ENCODE peak calls at places on chromosomes 5 and 9, in seven cellular contexts. Z is HCT116, S is fibroblast of lung, F is GM23248, M is SK-N-MC, W is astrocyte, V is mammary epithelial cell. G is an unnamed sample.

GRCh38 chr9:22383720-22384119 is 62.9 kb upstream of the DMRTA1 start:
- DNase-seq in Z (no peak), S (peak; percentile 60), F (no peak), M (no peak), W (peak; percentile 61), V (peak; percentile 23), G (no peak)

GRCh38 chr9:121478816-121479676 is 20.6 kb downstream of the GGTA1 start:
- DNase-seq in Z (no peak), S (no peak), F (no peak), M (no peak), W (no peak), V (no peak), G (no peak)

GRCh38 chr9:74132986-74133385 is 364.1 kb upstream of the RORB start:
- DNase-seq in Z (no peak), S (no peak), F (no peak), M (no peak), W (no peak), V (no peak), G (no peak)

GRCh38 chr9:137462396-137463193 is 3.5 kb upstream of the NSMF start:
- DNase-seq in Z (no peak), S (no peak), F (no peak), M (no peak), W (no peak), V (no peak), G (no peak)

GRCh38 chr5:150946351-150946905 is 41.6 kb upstream of the ZNF300 start:
- DNase-seq in Z (no peak), S (peak; percentile 89), F (peak; percentile 37), M (no peak), W (peak; percentile 87), V (no peak), G (no peak)

GRCh38 chr5:170630711-170631141 is 126.9 kb downstream of the KCNIP1 start:
- DNase-seq in Z (no peak), S (no peak), F (peak; percentile 15), M (no peak), W (no peak), V (no peak), G (peak; percentile 17)

GRCh38 chr5:110769282-110769681 is 30.5 kb downstream of the SLC25A46 start:
- DNase-seq in Z (no peak), S (peak; percentile 49), F (peak; percentile 87), M (no peak), W (peak; percentile 41), V (peak; percentile 35), G (no peak)

GRCh38 chr5:179054876-179055275 is 5.3 kb upstream of the ZNF354C start:
- DNase-seq in Z (no peak), S (no peak), F (no peak), M (no peak), W (no peak), V (no peak), G (no peak)

GRCh38 chr9:98687911-98688310 is 20.8 kb downstream of the GABBR2 start:
- DNase-seq in Z (no peak), S (no peak), F (peak; percentile 67), M (no peak), W (no peak), V (no peak), G (no peak)

GRCh38 chr5:135709998-135710670 is 124.3 kb upstream of the SLC25A48 start:
- DNase-seq in Z (no peak), S (no peak), F (peak; percentile 29), M (no peak), W (no peak), V (no peak), G (peak; percentile 29)

GRCh38 chr9:91360551-91361293 is 996 bp downstream of the AUH start:
- DNase-seq in Z (no peak), S (no peak), F (peak; percentile 29), M (no peak), W (no peak), V (peak; percentile 24), G (peak; percentile 12)

GRCh38 chr9:132143359-132143758 is 18.5 kb upstream of the NTNG2 start:
- DNase-seq in Z (no peak), S (no peak), F (no peak), M (no peak), W (no peak), V (no peak), G (no peak)

GRCh38 chr9:110742741-110743371 is 74.3 kb downstream of the MUSK start:
- DNase-seq in Z (no peak), S (peak; percentile 89), F (peak; percentile 82), M (no peak), W (peak; percentile 92), V (no peak), G (no peak)

GRCh38 chr9:26856413-26857032 is 36.1 kb downstream of the CAAP1 start:
- DNase-seq in Z (peak; percentile 56), S (peak; percentile 35), F (peak; percentile 56), M (no peak), W (peak; percentile 15), V (peak; percentile 55), G (peak; percentile 61)

GRCh38 chr9:134442486-134443168 is 116.4 kb downstream of the RXRA start:
- DNase-seq in Z (no peak), S (peak; percentile 23), F (peak; percentile 86), M (no peak), W (no peak), V (no peak), G (no peak)

GRCh38 chr9:135123735-135124134 is 36.3 kb downstream of the OLFM1 start:
- DNase-seq in Z (no peak), S (no peak), F (no peak), M (no peak), W (no peak), V (no peak), G (no peak)

GRCh38 chr9:90035471-90035870 is 430.7 kb downstream of the GADD45G start:
- DNase-seq in Z (no peak), S (no peak), F (no peak), M (no peak), W (no peak), V (no peak), G (no peak)

GRCh38 chr9:128341435-128341849 is 1.1 kb downstream of the SLC27A4 start:
- DNase-seq in Z (peak; percentile 79), S (peak; percentile 55), F (peak; percentile 84), M (no peak), W (peak; percentile 32), V (peak; percentile 69), G (peak; percentile 82)

GRCh38 chr5:138844812-138845513 is 30.2 kb downstream of the LRRTM2 start:
- DNase-seq in Z (no peak), S (peak; percentile 95), F (peak; percentile 92), M (no peak), W (peak; percentile 94), V (peak; percentile 86), G (no peak)

DNA sequence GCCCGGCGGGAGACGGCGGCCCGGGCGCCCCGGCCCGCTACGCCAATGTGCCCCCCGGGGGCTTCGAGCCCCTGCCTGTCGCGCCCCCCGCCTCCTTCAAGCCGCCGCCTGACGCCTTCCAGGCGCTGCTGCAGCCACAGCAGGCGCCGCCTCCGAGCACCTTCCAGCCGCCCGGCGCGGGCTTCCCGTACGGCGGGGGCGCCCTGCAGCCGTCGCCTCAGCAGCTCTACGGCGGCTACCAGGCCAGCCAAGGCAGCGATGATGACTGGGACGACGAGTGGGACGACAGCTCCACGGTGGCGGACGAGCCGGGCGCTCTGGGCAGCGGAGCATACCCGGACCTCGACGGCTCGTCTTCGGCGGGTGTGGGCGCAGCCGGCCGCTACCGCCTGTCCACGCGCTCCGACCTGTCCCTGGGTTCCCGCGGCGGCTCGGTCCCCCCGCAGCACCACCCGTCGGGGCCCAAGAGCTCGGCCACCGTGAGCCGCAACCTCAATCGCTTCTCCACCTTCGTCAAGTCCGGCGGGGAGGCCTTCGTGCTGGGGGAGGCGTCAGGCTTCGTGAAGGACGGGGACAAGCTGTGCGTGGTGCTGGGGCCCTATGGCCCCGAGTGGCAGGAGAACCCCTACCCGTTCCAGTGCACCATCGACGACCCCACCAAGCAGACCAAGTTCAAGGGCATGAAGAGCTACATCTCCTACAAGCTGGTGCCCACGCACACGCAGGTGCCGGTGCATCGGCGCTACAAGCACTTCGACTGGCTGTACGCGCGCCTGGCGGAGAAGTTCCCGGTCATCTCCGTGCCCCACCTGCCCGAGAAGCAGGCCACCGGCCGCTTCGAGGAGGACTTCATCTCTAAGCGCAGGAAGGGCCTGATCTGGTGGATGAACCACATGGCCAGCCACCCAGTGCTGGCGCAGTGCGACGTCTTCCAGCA is 855 bp downstream of the SNX18 start:
- DNase-seq in Z (no peak), S (peak; percentile 56), F (peak; percentile 76), M (no peak), W (no peak), V (peak; percentile 39), G (peak; percentile 81)
- TF ChIP-seq EZH2 in Z (no peak), S (no peak), F (no peak), M (no peak), W (no peak), V (no peak), G (no peak)

DNA sequence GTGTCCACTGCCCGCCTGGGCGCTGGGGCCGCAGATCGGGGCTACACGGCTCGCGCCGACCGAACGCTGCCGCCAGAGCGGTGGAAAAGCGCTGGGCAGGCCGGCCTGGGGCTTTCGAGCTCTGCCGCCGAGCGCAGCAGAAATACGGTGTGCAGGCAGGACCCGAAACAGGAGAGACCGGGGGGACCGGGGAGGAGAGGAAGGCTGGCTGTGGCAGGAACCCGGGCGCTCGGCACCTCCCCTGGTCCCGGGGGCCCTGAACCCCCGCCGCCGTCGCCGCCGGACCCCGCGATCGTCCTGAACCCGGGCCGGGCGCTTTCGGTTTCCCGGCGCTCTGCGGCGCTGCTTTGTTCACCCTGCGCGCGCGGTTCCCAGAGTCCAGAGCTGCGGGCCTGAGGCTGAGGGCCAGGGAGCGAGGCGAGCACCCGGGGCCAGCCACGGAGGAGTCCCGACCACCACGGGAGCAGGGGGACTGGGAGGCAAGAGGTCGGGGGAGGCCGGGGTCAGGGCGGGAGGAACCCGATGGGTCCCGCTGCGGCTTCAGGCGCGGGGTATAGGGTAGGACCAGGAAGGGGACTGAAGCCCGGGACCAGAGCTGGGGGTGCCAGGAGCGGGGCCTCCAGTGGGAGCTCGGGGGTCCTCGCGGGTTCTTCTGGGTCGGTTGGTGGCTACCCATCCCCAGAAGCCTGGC is 12.0 kb downstream of the IRX2 start:
- DNase-seq in Z (no peak), S (no peak), F (peak; percentile 85), M (no peak), W (no peak), V (peak; percentile 68), G (peak; percentile 50)
- TF ChIP-seq EZH2 in Z (no peak), S (no peak), F (no peak), M (no peak), W (no peak), V (no peak), G (peak; percentile 60)

DNA sequence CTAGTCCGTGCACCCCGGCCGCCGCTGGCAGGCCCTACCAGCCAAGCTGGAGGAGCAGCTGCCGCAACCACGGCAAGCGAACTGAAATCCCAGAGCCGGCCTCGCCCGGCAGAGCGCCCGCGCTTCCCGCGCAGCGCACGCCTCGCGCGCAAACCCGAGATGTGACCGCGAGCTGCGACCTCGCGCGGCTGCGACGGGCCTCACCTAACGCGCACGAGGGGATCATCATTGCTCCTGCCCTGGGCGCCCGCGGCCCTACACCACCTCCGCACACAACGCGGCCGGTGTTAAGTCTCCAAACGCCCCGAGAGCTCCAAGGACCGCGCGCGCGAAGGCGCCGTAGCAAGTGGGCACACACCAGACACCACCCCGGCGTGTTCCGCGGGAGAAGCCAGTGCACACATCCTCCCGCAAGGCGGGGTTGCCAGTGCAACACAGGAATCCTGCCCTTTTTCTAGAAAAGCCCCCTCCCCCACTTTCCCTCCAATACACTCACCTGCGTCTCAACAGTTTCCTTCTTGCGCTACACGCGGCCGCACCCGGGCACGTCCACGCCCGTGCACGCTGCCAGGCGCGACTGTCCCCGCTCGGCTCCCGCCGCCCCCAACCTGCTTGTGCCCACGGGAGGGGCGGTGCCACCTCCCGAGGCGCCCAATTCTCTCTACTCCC is 5.2 kb downstream of the ELAVL2 start:
- DNase-seq in Z (no peak), S (no peak), F (no peak), M (no peak), W (no peak), V (no peak), G (peak; percentile 28)
- TF ChIP-seq EZH2 in Z (no peak), S (no peak), F (peak; percentile 27), M (no peak), W (no peak), V (no peak), G (peak; percentile 57)

GRCh38 chr5:93571111-93571977 is 9.7 kb downstream of the NR2F1-AS1 start:
- DNase-seq in Z (no peak), S (no peak), F (no peak), M (no peak), W (no peak), V (no peak), G (no peak)
- TF ChIP-seq EZH2 in Z (no peak), S (no peak), F (no peak), M (no peak), W (no peak), V (no peak), G (no peak)